ENCODE peak calls at places on chromosomes 12 and 14, in nine cellular contexts. O is effector CD4-positive, alpha-beta T cell; Z is stimulated activated CD8-positive, alpha-beta memory T cell treated with anti-CD3 and anti-CD28 coated beads, Interleukin-12 subunit alpha, Interleukin-12 subunit beta, amount 100 ng/mL, for 4 hours; D is hypothalamus; L is kidney glomerular epithelial cell; A is GM13977; U is left ventricle myocardium superior; V is nephron progenitor cell; R is cardiac muscle cell. W is an unnamed sample.

GRCh38 chr14:92458136-92458958 is 55.2 kb upstream of the RIN3 start:
- DNase-seq in O (no peak), Z (no peak), D (no peak), L (no peak), A (no peak), U (no peak), V (no peak), R (no peak), W (no peak)

GRCh38 chr14:104111301-104112112 is 26.0 kb downstream of the ASPG start:
- DNase-seq in O (no peak), Z (no peak), D (no peak), L (no peak), A (no peak), U (peak), V (peak), R (no peak), W (peak)

GRCh38 chr14:36426836-36427235 is 93.2 kb downstream of the NKX2-1 start:
- DNase-seq in O (no peak), Z (no peak), D (no peak), L (no peak), A (no peak), U (no peak), V (no peak), R (no peak), W (no peak)

GRCh38 chr12:131085125-131085815 is 131.6 kb downstream of the ADGRD1 start:
- DNase-seq in O (peak), Z (no peak), D (no peak), L (no peak), A (no peak), U (no peak), V (no peak), R (no peak), W (peak)

GRCh38 chr12:89838846-89839245 is 130.2 kb upstream of the ATP2B1 start:
- DNase-seq in O (no peak), Z (no peak), D (no peak), L (no peak), A (no peak), U (no peak), V (no peak), R (no peak), W (no peak)

GRCh38 chr12:93020225-93020997 is 91.3 kb upstream of the EEA1 start:
- DNase-seq in O (no peak), Z (no peak), D (no peak), L (no peak), A (no peak), U (no peak), V (no peak), R (no peak), W (no peak)

GRCh38 chr12:125786143-125786542 is 720.9 kb downstream of the AACS start:
- DNase-seq in O (no peak), Z (no peak), D (no peak), L (no peak), A (no peak), U (no peak), V (no peak), R (no peak), W (no peak)

GRCh38 chr14:105525861-105526780 is at the start of gene TMEM121:
- DNase-seq in O (peak), Z (no peak), D (no peak), L (no peak), A (peak), U (peak), V (peak), R (peak), W (no peak)

GRCh38 chr12:96220902-96221301 is 26.7 kb downstream of the ELK3 start:
- DNase-seq in O (no peak), Z (no peak), D (no peak), L (no peak), A (no peak), U (peak), V (no peak), R (peak), W (no peak)

W was measured in ascending aorta.